ENCODE peak calls at places on chromosomes 5 and 9, in ten cellular contexts. I is uterus; C is lower lobe of right lung; E is prostate gland; B is CD4-positive, alpha-beta memory T cell; X is pancreas; L is GM23248; K is CD8-positive, alpha-beta T cell; Q is psoas muscle; Z is fibroblast of lung. M is an unnamed sample.

GRCh38 chr9:127937383-127938297 is at the start of gene DPM2:
- DNase-seq in I (peak; percentile 83), C (peak; percentile 89), E (peak; percentile 70), B (peak; percentile 87), X (peak; percentile 75), L (peak; percentile 96), K (peak; percentile 67), Q (peak; percentile 90), Z (peak; percentile 85), M (peak; percentile 79)

GRCh38 chr9:86535406-86535915 is 181.3 kb upstream of the TUT7 start:
- DNase-seq in I (no peak), C (no peak), E (no peak), B (no peak), X (no peak), L (no peak), K (no peak), Q (no peak), Z (no peak), M (no peak)

GRCh38 chr5:8628521-8628920 is 759.6 kb downstream of the MTRR start:
- DNase-seq in I (no peak), C (no peak), E (no peak), B (no peak), X (no peak), L (no peak), K (no peak), Q (no peak), Z (no peak), M (no peak)

GRCh38 chr5:173932695-173933139 is 44.6 kb downstream of the CPEB4 start:
- DNase-seq in I (no peak), C (no peak), E (no peak), B (no peak), X (no peak), L (no peak), K (no peak), Q (no peak), Z (no peak), M (no peak)

GRCh38 chr5:151662805-151663204 is 23.9 kb downstream of the SPARC start:
- DNase-seq in I (no peak), C (no peak), E (no peak), B (no peak), X (no peak), L (no peak), K (no peak), Q (no peak), Z (no peak), M (no peak)

GRCh38 chr5:1324301-1324700 is 20.6 kb downstream of the CLPTM1L start:
- DNase-seq in I (no peak), C (no peak), E (no peak), B (no peak), X (peak; percentile 7), L (no peak), K (no peak), Q (no peak), Z (no peak), M (no peak)

GRCh38 chr5:72630721-72631120 is 123.5 kb upstream of the ZNF366 start:
- DNase-seq in I (no peak), C (no peak), E (no peak), B (no peak), X (no peak), L (no peak), K (no peak), Q (no peak), Z (no peak), M (no peak)

GRCh38 chr5:167634432-167634831 is 657.0 kb upstream of the WWC1 start:
- DNase-seq in I (no peak), C (no peak), E (no peak), B (no peak), X (no peak), L (peak; percentile 90), K (no peak), Q (no peak), Z (peak; percentile 92), M (no peak)

DNA sequence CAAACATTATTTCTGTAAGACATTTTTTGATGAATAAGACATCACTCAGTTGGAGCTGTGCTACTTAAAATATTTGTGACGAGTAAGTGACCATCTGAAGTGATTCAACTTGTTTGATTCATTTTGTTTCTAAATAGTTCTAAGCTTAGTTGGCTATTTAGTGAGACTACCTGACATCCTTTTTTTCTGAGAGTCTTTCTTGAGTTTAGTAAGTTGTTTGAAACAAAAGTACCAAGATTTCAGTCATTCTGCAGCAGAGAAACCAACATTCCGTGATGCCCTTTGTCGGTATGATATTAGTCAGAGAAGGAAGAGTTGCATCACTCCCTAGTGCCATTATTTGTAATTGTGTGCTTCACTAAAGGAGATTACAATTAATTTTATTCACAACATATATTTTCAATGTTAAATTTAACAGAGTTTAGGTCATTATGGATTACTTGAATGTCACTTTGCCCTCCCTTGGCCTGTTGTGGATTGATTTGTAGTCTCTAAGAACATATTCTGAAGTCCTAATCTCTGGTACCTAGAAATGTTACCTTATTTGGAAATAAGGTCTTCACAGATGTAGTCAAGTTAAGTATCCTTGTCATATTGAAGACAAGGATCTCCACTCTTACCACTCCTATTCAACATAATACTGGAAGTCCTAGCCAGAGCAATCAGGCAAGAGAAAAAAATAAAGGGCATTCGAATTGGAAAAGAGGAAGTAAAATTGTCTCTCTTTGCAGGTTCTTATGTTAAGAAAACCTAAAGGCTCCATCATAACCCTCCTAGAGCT is 212.2 kb downstream of the PCSK1 start:
- DNase-seq in I (no peak), C (no peak), E (no peak), B (no peak), X (no peak), L (peak; percentile 89), K (no peak), Q (no peak), Z (peak; percentile 90), M (no peak)
- H3K27ac ChIP-seq in I (no peak overlapping the region), C (no peak overlapping the region), E (no peak overlapping the region), B (no peak overlapping the region), X (no peak overlapping the region), L (peak overlapping the region; percentile 98), K (no peak overlapping the region), Q (no peak overlapping the region), Z (peak overlapping the region; percentile 81), M (no peak overlapping the region)

GRCh38 chr5:92945630-92946097 is 635.4 kb downstream of the NR2F1-AS1 start:
- DNase-seq in I (no peak), C (no peak), E (no peak), B (no peak), X (no peak), L (peak; percentile 22), K (no peak), Q (no peak), Z (peak; percentile 85), M (no peak)

GRCh38 chr5:92942762-92943161 is 638.3 kb downstream of the NR2F1-AS1 start:
- DNase-seq in I (no peak), C (no peak), E (no peak), B (no peak), X (no peak), L (no peak), K (no peak), Q (no peak), Z (no peak), M (no peak)

GRCh38 chr5:92944337-92944736 is 636.7 kb downstream of the NR2F1-AS1 start:
- DNase-seq in I (no peak), C (no peak), E (no peak), B (no peak), X (no peak), L (no peak), K (no peak), Q (no peak), Z (no peak), M (no peak)

GRCh38 chr5:92944903-92945629 is 636.0 kb downstream of the NR2F1-AS1 start:
- DNase-seq in I (peak; percentile 17), C (no peak), E (no peak), B (no peak), X (no peak), L (peak; percentile 38), K (no peak), Q (no peak), Z (peak; percentile 94), M (no peak)

DNA sequence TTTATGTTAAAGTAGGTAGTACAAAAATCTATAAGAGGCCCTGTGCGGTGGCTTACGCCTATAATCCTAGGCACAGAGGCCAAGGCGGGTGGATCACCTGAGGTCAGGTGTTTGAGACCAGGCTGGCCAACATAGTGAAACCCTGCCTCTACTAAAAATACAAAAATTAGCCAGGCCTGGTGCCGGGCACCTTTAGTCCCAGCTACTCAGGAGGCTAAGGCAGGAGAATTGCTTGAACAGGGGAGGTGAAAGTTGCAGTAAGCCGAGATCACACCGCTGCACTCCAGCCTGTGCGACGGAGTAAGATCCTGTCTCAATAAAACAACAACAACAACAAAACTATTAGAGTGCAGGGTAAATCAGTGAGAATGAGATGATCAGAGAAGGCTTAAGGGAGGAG is 634.5 kb downstream of the NR2F1-AS1 start:
- DNase-seq in I (no peak), C (no peak), E (no peak), B (no peak), X (no peak), L (no peak), K (no peak), Q (no peak), Z (no peak), M (no peak)
- H3K4me3 ChIP-seq in I (no peak overlapping the region), C (no peak overlapping the region), E (no peak overlapping the region), B (no peak overlapping the region), X (no peak overlapping the region), L (no peak overlapping the region), K (no peak overlapping the region), Q (no peak overlapping the region), Z (no peak overlapping the region), M (no peak overlapping the region)

GRCh38 chr9:91188719-91189590 is 172.8 kb downstream of the AUH start:
- DNase-seq in I (no peak), C (no peak), E (no peak), B (no peak), X (no peak), L (no peak), K (no peak), Q (no peak), Z (no peak), M (no peak)
- H3K4me1 ChIP-seq in I (no peaks in the 10 kb centered on the region), C (peaks cover 21% of the 10 kb centered on the region), E (peaks cover 10% of the 10 kb centered on the region), B (peaks cover 15% of the 10 kb centered on the region), X (peaks cover 20% of the 10 kb centered on the region), L (peaks cover 33% of the 10 kb centered on the region), K (peaks cover 11% of the 10 kb centered on the region), Q (peaks cover 12% of the 10 kb centered on the region), Z (peaks cover 21% of the 10 kb centered on the region), M (peaks cover 44% of the 10 kb centered on the region)

GRCh38 chr5:139263431-139263975 is 30.0 kb upstream of the MATR3 start:
- DNase-seq in I (no peak), C (no peak), E (no peak), B (no peak), X (no peak), L (peak; percentile 17), K (no peak), Q (no peak), Z (no peak), M (no peak)

GRCh38 chr5:139256820-139257219 is 36.7 kb upstream of the MATR3 start:
- DNase-seq in I (no peak), C (no peak), E (no peak), B (no peak), X (no peak), L (no peak), K (no peak), Q (no peak), Z (no peak), M (no peak)

GRCh38 chr5:139267481-139267880 is 26.1 kb upstream of the MATR3 start:
- DNase-seq in I (no peak), C (no peak), E (no peak), B (no peak), X (no peak), L (no peak), K (no peak), Q (no peak), Z (no peak), M (no peak)

DNA sequence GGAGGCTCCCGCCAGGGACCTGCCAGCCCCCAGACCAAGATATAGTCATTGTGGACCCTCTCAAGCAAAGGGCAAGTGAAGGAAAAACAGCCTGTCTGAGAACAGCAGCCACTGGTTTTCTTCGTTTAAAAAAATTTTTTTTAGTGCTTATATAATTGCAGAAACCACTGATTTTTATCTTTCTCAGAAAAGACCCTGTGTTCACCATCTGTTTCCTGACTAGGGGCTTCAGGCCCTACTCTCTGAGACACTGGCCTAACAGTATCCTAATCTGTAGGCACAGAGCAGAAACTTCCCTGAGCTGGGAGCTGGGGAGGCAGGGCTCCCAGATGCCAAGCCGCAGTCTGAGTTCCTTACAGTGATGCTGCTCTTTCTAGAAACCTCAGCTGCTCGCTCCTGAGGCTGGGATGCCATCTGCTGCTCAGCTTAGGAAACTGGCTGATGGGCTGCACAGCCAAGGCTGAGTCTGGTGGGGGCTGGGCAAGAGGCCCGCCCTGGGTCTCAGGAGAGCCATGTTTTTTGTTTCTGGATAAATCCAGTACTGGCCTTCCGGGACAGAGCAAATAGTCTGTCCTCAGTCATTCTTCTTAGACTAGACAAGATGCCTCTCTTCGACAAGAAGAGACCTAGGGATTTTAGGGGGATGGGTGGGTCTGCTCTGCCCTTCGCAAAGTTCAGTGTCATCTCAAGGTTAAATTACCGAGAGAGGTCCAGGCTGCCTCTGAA is 31.0 kb upstream of the MATR3 start:
- DNase-seq in I (peak; percentile 90), C (peak; percentile 85), E (peak; percentile 83), B (peak; percentile 49), X (peak; percentile 78), L (peak; percentile 97), K (peak; percentile 37), Q (peak; percentile 93), Z (peak; percentile 88), M (peak; percentile 85)
- H3K27ac ChIP-seq in I (peak overlapping the region; percentile 55), C (no peak overlapping the region), E (no peak overlapping the region), B (no peak overlapping the region), X (no peak overlapping the region), L (no peak overlapping the region), K (no peak overlapping the region), Q (peak overlapping the region; percentile 14), Z (no peak overlapping the region), M (no peak overlapping the region)